ENCODE peak calls at places on chromosome 15, in seven cellular contexts. One of them, this sample, is unnamed.

GRCh38 chr15:53791616-53792015 is 32.2 kb upstream of the WDR72 start:
- DNase-seq in aorta: no peak
- DNase-seq in fibroblast of mammary gland: no peak
- DNase-seq in GM20000: no peak
- DNase-seq in WERI-Rb-1: no peak
- DNase-seq in activated effector memory CD4-positive, alpha-beta T cell treated with anti-CD3 and anti-CD28 coated beads, Interleukin-2, amount 50 U/mL, for 16 hours: no peak
- DNase-seq in A549: no peak
- DNase-seq in this sample: no peak

GRCh38 chr15:72944565-72944964 is 107.7 kb upstream of the NEO1 start:
- DNase-seq in aorta: no peak
- DNase-seq in fibroblast of mammary gland: no peak
- DNase-seq in GM20000: no peak
- DNase-seq in WERI-Rb-1: no peak
- DNase-seq in activated effector memory CD4-positive, alpha-beta T cell treated with anti-CD3 and anti-CD28 coated beads, Interleukin-2, amount 50 U/mL, for 16 hours: no peak
- DNase-seq in A549: no peak
- DNase-seq in this sample: no peak

GRCh38 chr15:73851679-73852078 is 21.7 kb upstream of the TBC1D21 start:
- DNase-seq in aorta: no peak
- DNase-seq in fibroblast of mammary gland: peak
- DNase-seq in GM20000: peak
- DNase-seq in WERI-Rb-1: no peak
- DNase-seq in activated effector memory CD4-positive, alpha-beta T cell treated with anti-CD3 and anti-CD28 coated beads, Interleukin-2, amount 50 U/mL, for 16 hours: peak
- DNase-seq in A549: peak
- DNase-seq in this sample: no peak

GRCh38 chr15:50256188-50257041 is 9.1 kb downstream of the HDC start:
- DNase-seq in aorta: no peak
- DNase-seq in fibroblast of mammary gland: peak
- DNase-seq in GM20000: no peak
- DNase-seq in WERI-Rb-1: no peak
- DNase-seq in activated effector memory CD4-positive, alpha-beta T cell treated with anti-CD3 and anti-CD28 coated beads, Interleukin-2, amount 50 U/mL, for 16 hours: no peak
- DNase-seq in A549: peak
- DNase-seq in this sample: peak

GRCh38 chr15:42591238-42591936 is 16.0 kb downstream of the STARD9 start:
- DNase-seq in aorta: no peak
- DNase-seq in fibroblast of mammary gland: peak
- DNase-seq in GM20000: no peak
- DNase-seq in WERI-Rb-1: no peak
- DNase-seq in activated effector memory CD4-positive, alpha-beta T cell treated with anti-CD3 and anti-CD28 coated beads, Interleukin-2, amount 50 U/mL, for 16 hours: no peak
- DNase-seq in A549: peak
- DNase-seq in this sample: no peak

GRCh38 chr15:50109086-50109987 is 9.7 kb downstream of the ATP8B4 start:
- DNase-seq in aorta: no peak
- DNase-seq in fibroblast of mammary gland: peak
- DNase-seq in GM20000: no peak
- DNase-seq in WERI-Rb-1: no peak
- DNase-seq in activated effector memory CD4-positive, alpha-beta T cell treated with anti-CD3 and anti-CD28 coated beads, Interleukin-2, amount 50 U/mL, for 16 hours: no peak
- DNase-seq in A549: peak
- DNase-seq in this sample: no peak

GRCh38 chr15:58440181-58440910 is 8.6 kb downstream of the LIPC start:
- DNase-seq in aorta: no peak
- DNase-seq in fibroblast of mammary gland: peak
- DNase-seq in GM20000: no peak
- DNase-seq in WERI-Rb-1: no peak
- DNase-seq in activated effector memory CD4-positive, alpha-beta T cell treated with anti-CD3 and anti-CD28 coated beads, Interleukin-2, amount 50 U/mL, for 16 hours: no peak
- DNase-seq in A549: peak
- DNase-seq in this sample: no peak

GRCh38 chr15:65032823-65033537 is 3.5 kb upstream of the MTFMT start:
- DNase-seq in aorta: peak
- DNase-seq in fibroblast of mammary gland: peak
- DNase-seq in GM20000: no peak
- DNase-seq in WERI-Rb-1: peak
- DNase-seq in activated effector memory CD4-positive, alpha-beta T cell treated with anti-CD3 and anti-CD28 coated beads, Interleukin-2, amount 50 U/mL, for 16 hours: peak
- DNase-seq in A549: peak
- DNase-seq in this sample: peak

GRCh38 chr15:67303490-67304363 is 49.1 kb downstream of the IQCH start:
- DNase-seq in aorta: no peak
- DNase-seq in fibroblast of mammary gland: peak
- DNase-seq in GM20000: peak
- DNase-seq in WERI-Rb-1: no peak
- DNase-seq in activated effector memory CD4-positive, alpha-beta T cell treated with anti-CD3 and anti-CD28 coated beads, Interleukin-2, amount 50 U/mL, for 16 hours: no peak
- DNase-seq in A549: peak
- DNase-seq in this sample: no peak

GRCh38 chr15:71798641-71799040 is 11.7 kb upstream of the NR2E3 start:
- DNase-seq in aorta: no peak
- DNase-seq in fibroblast of mammary gland: no peak
- DNase-seq in GM20000: no peak
- DNase-seq in WERI-Rb-1: no peak
- DNase-seq in activated effector memory CD4-positive, alpha-beta T cell treated with anti-CD3 and anti-CD28 coated beads, Interleukin-2, amount 50 U/mL, for 16 hours: no peak
- DNase-seq in A549: no peak
- DNase-seq in this sample: no peak

GRCh38 chr15:64634020-64634419 is 141.4 kb downstream of the RBPMS2 start:
- DNase-seq in aorta: no peak
- DNase-seq in fibroblast of mammary gland: no peak
- DNase-seq in GM20000: peak
- DNase-seq in WERI-Rb-1: no peak
- DNase-seq in activated effector memory CD4-positive, alpha-beta T cell treated with anti-CD3 and anti-CD28 coated beads, Interleukin-2, amount 50 U/mL, for 16 hours: peak
- DNase-seq in A549: no peak
- DNase-seq in this sample: no peak

GRCh38 chr15:88187195-88187594 is 69.3 kb downstream of the NTRK3 start:
- DNase-seq in aorta: no peak
- DNase-seq in fibroblast of mammary gland: no peak
- DNase-seq in GM20000: no peak
- DNase-seq in WERI-Rb-1: no peak
- DNase-seq in activated effector memory CD4-positive, alpha-beta T cell treated with anti-CD3 and anti-CD28 coated beads, Interleukin-2, amount 50 U/mL, for 16 hours: no peak
- DNase-seq in A549: peak
- DNase-seq in this sample: no peak

GRCh38 chr15:38750816-38751215 is 186.2 kb upstream of the RASGRP1 start:
- DNase-seq in aorta: no peak
- DNase-seq in fibroblast of mammary gland: no peak
- DNase-seq in GM20000: no peak
- DNase-seq in WERI-Rb-1: no peak
- DNase-seq in activated effector memory CD4-positive, alpha-beta T cell treated with anti-CD3 and anti-CD28 coated beads, Interleukin-2, amount 50 U/mL, for 16 hours: no peak
- DNase-seq in A549: no peak
- DNase-seq in this sample: peak

GRCh38 chr15:65189102-65189740 is 4.1 kb upstream of the CLPX start:
- DNase-seq in aorta: no peak
- DNase-seq in fibroblast of mammary gland: peak
- DNase-seq in GM20000: peak
- DNase-seq in WERI-Rb-1: peak
- DNase-seq in activated effector memory CD4-positive, alpha-beta T cell treated with anti-CD3 and anti-CD28 coated beads, Interleukin-2, amount 50 U/mL, for 16 hours: peak
- DNase-seq in A549: peak
- DNase-seq in this sample: peak

GRCh38 chr15:81273200-81273599 is 50.7 kb downstream of the STARD5 start:
- DNase-seq in aorta: no peak
- DNase-seq in fibroblast of mammary gland: no peak
- DNase-seq in GM20000: no peak
- DNase-seq in WERI-Rb-1: no peak
- DNase-seq in activated effector memory CD4-positive, alpha-beta T cell treated with anti-CD3 and anti-CD28 coated beads, Interleukin-2, amount 50 U/mL, for 16 hours: peak
- DNase-seq in A549: no peak
- DNase-seq in this sample: no peak

GRCh38 chr15:75655911-75656310 is 8.2 kb downstream of the SNX33 start:
- DNase-seq in aorta: no peak
- DNase-seq in fibroblast of mammary gland: no peak
- DNase-seq in GM20000: no peak
- DNase-seq in WERI-Rb-1: no peak
- DNase-seq in activated effector memory CD4-positive, alpha-beta T cell treated with anti-CD3 and anti-CD28 coated beads, Interleukin-2, amount 50 U/mL, for 16 hours: no peak
- DNase-seq in A549: no peak
- DNase-seq in this sample: peak

GRCh38 chr15:40049076-40049475 is 10.1 kb upstream of the SRP14 start:
- DNase-seq in aorta: no peak
- DNase-seq in fibroblast of mammary gland: no peak
- DNase-seq in GM20000: no peak
- DNase-seq in WERI-Rb-1: no peak
- DNase-seq in activated effector memory CD4-positive, alpha-beta T cell treated with anti-CD3 and anti-CD28 coated beads, Interleukin-2, amount 50 U/mL, for 16 hours: no peak
- DNase-seq in A549: no peak
- DNase-seq in this sample: no peak

GRCh38 chr15:94105760-94106159 is 125.6 kb upstream of the MCTP2 start:
- DNase-seq in aorta: no peak
- DNase-seq in fibroblast of mammary gland: no peak
- DNase-seq in GM20000: no peak
- DNase-seq in WERI-Rb-1: no peak
- DNase-seq in activated effector memory CD4-positive, alpha-beta T cell treated with anti-CD3 and anti-CD28 coated beads, Interleukin-2, amount 50 U/mL, for 16 hours: no peak
- DNase-seq in A549: no peak
- DNase-seq in this sample: no peak

GRCh38 chr15:68552773-68553172 is 26.0 kb upstream of the CORO2B start:
- DNase-seq in aorta: no peak
- DNase-seq in fibroblast of mammary gland: no peak
- DNase-seq in GM20000: no peak
- DNase-seq in WERI-Rb-1: no peak
- DNase-seq in activated effector memory CD4-positive, alpha-beta T cell treated with anti-CD3 and anti-CD28 coated beads, Interleukin-2, amount 50 U/mL, for 16 hours: no peak
- DNase-seq in A549: peak
- DNase-seq in this sample: no peak

GRCh38 chr15:76467136-76467535 is 130.6 kb downstream of the ISL2 start:
- DNase-seq in aorta: no peak
- DNase-seq in fibroblast of mammary gland: no peak
- DNase-seq in GM20000: no peak
- DNase-seq in WERI-Rb-1: no peak
- DNase-seq in activated effector memory CD4-positive, alpha-beta T cell treated with anti-CD3 and anti-CD28 coated beads, Interleukin-2, amount 50 U/mL, for 16 hours: no peak
- DNase-seq in A549: no peak
- DNase-seq in this sample: no peak

GRCh38 chr15:36428102-36428845 is 151.2 kb upstream of the CDIN1 start:
- DNase-seq in aorta: no peak
- DNase-seq in fibroblast of mammary gland: peak
- DNase-seq in GM20000: no peak
- DNase-seq in WERI-Rb-1: no peak
- DNase-seq in activated effector memory CD4-positive, alpha-beta T cell treated with anti-CD3 and anti-CD28 coated beads, Interleukin-2, amount 50 U/mL, for 16 hours: no peak
- DNase-seq in A549: peak
- DNase-seq in this sample: peak

GRCh38 chr15:59904450-59904979 is 99.6 kb upstream of the FOXB1 start:
- DNase-seq in aorta: no peak
- DNase-seq in fibroblast of mammary gland: no peak
- DNase-seq in GM20000: no peak
- DNase-seq in WERI-Rb-1: no peak
- DNase-seq in activated effector memory CD4-positive, alpha-beta T cell treated with anti-CD3 and anti-CD28 coated beads, Interleukin-2, amount 50 U/mL, for 16 hours: no peak
- DNase-seq in A549: no peak
- DNase-seq in this sample: no peak

GRCh38 chr15:54812383-54812782 is 384.4 kb downstream of the RSL24D1 start:
- DNase-seq in aorta: no peak
- DNase-seq in fibroblast of mammary gland: no peak
- DNase-seq in GM20000: no peak
- DNase-seq in WERI-Rb-1: no peak
- DNase-seq in activated effector memory CD4-positive, alpha-beta T cell treated with anti-CD3 and anti-CD28 coated beads, Interleukin-2, amount 50 U/mL, for 16 hours: no peak
- DNase-seq in A549: peak
- DNase-seq in this sample: no peak

GRCh38 chr15:95843241-95843851 is 487.2 kb upstream of the NR2F2 start:
- DNase-seq in aorta: no peak
- DNase-seq in fibroblast of mammary gland: peak
- DNase-seq in GM20000: no peak
- DNase-seq in WERI-Rb-1: no peak
- DNase-seq in activated effector memory CD4-positive, alpha-beta T cell treated with anti-CD3 and anti-CD28 coated beads, Interleukin-2, amount 50 U/mL, for 16 hours: no peak
- DNase-seq in A549: no peak
- DNase-seq in this sample: no peak

GRCh38 chr15:74438696-74439316 is 5.0 kb upstream of the SEMA7A start:
- DNase-seq in aorta: peak
- DNase-seq in fibroblast of mammary gland: peak
- DNase-seq in GM20000: peak
- DNase-seq in WERI-Rb-1: peak
- DNase-seq in activated effector memory CD4-positive, alpha-beta T cell treated with anti-CD3 and anti-CD28 coated beads, Interleukin-2, amount 50 U/mL, for 16 hours: peak
- DNase-seq in A549: peak
- DNase-seq in this sample: peak

GRCh38 chr15:87582169-87582568 is 674.4 kb downstream of the NTRK3 start:
- DNase-seq in aorta: no peak
- DNase-seq in fibroblast of mammary gland: no peak
- DNase-seq in GM20000: no peak
- DNase-seq in WERI-Rb-1: no peak
- DNase-seq in activated effector memory CD4-positive, alpha-beta T cell treated with anti-CD3 and anti-CD28 coated beads, Interleukin-2, amount 50 U/mL, for 16 hours: no peak
- DNase-seq in A549: peak
- DNase-seq in this sample: no peak

GRCh38 chr15:27179789-27180188 is 208.8 kb downstream of the GABRG3 start:
- DNase-seq in aorta: no peak
- DNase-seq in fibroblast of mammary gland: no peak
- DNase-seq in GM20000: no peak
- DNase-seq in WERI-Rb-1: no peak
- DNase-seq in activated effector memory CD4-positive, alpha-beta T cell treated with anti-CD3 and anti-CD28 coated beads, Interleukin-2, amount 50 U/mL, for 16 hours: no peak
- DNase-seq in A549: no peak
- DNase-seq in this sample: no peak

GRCh38 chr15:43769584-43770228 is 7.1 kb downstream of the ELL3 start:
- DNase-seq in aorta: peak
- DNase-seq in fibroblast of mammary gland: peak
- DNase-seq in GM20000: peak
- DNase-seq in WERI-Rb-1: peak
- DNase-seq in activated effector memory CD4-positive, alpha-beta T cell treated with anti-CD3 and anti-CD28 coated beads, Interleukin-2, amount 50 U/mL, for 16 hours: peak
- DNase-seq in A549: peak
- DNase-seq in this sample: peak

This sample was measured in NCI-H524.